ENCODE peak calls at places on chromosome 10, in eight cellular contexts. G is fibroblast of lung, F is BE2C, K is brain microvascular endothelial cell, O is lung, Q is AG09319, J is heart left ventricle, L is neural progenitor cell. V is an unnamed sample.

GRCh38 chr10:119139464-119140067 is 25.9 kb downstream of the SFXN4 start:
- DNase-seq in J (no peak), O (peak), F (peak), K (no peak), Q (no peak), L (peak), G (no peak), V (no peak)

GRCh38 chr10:68560916-68561691 is 967 bp downstream of the TET1 start:
- DNase-seq in Q (no peak), O (no peak), G (peak), F (peak), J (peak), L (peak), K (no peak), V (no peak)

GRCh38 chr10:2619472-2619871 is 447.9 kb upstream of the PFKP start:
- DNase-seq in G (no peak), F (peak), Q (no peak), O (no peak), J (no peak), L (peak), K (no peak), V (no peak)

GRCh38 chr10:30141366-30141886 is 82.0 kb upstream of the JCAD start:
- DNase-seq in F (no peak), L (no peak), J (no peak), Q (no peak), G (no peak), O (no peak), K (no peak), V (no peak)

GRCh38 chr10:104928733-104929132 is 287.6 kb downstream of the SORCS3 start:
- DNase-seq in Q (no peak), O (no peak), F (no peak), J (no peak), L (no peak), K (no peak), G (peak), V (no peak)

GRCh38 chr10:24962998-24963397 is 10.6 kb upstream of the PRTFDC1 start:
- DNase-seq in J (no peak), L (no peak), Q (no peak), F (no peak), O (no peak), K (peak), G (peak), V (no peak)

GRCh38 chr10:88490216-88490980 is 92.7 kb downstream of the RNLS start:
- DNase-seq in G (no peak), Q (no peak), K (no peak), J (no peak), O (no peak), F (no peak), L (no peak), V (no peak)

GRCh38 chr10:24430591-24430990 is 221.7 kb downstream of the KIAA1217 start:
- DNase-seq in K (no peak), O (no peak), Q (no peak), L (no peak), G (no peak), J (no peak), F (no peak), V (no peak)

GRCh38 chr10:62188021-62188616 is 80.5 kb downstream of the RTKN2 start:
- DNase-seq in K (no peak), F (no peak), Q (no peak), J (no peak), G (no peak), O (no peak), L (no peak), V (no peak)

GRCh38 chr10:61068471-61068870 is 124.5 kb upstream of the RHOBTB1 start:
- DNase-seq in G (peak), L (no peak), J (no peak), Q (no peak), F (no peak), O (no peak), K (no peak), V (no peak)

GRCh38 chr10:48257407-48257961 is 17.0 kb downstream of the FRMPD2 start:
- DNase-seq in G (no peak), Q (no peak), L (no peak), K (no peak), O (no peak), J (no peak), F (no peak), V (no peak)

GRCh38 chr10:97600616-97601015 is 11.1 kb downstream of the C10orf62 start:
- DNase-seq in J (no peak), O (no peak), L (no peak), K (no peak), Q (no peak), F (no peak), G (no peak), V (no peak)

GRCh38 chr10:104767745-104768144 is 126.7 kb downstream of the SORCS3 start:
- DNase-seq in F (no peak), L (no peak), J (no peak), G (no peak), K (no peak), Q (no peak), O (no peak), V (no peak)

GRCh38 chr10:102416181-102417094 is 2.1 kb downstream of the PSD start:
- DNase-seq in K (no peak), J (no peak), Q (no peak), F (no peak), L (no peak), G (no peak), O (no peak), V (no peak)

GRCh38 chr10:17257466-17258321 is 29.7 kb downstream of the VIM start:
- DNase-seq in K (peak), L (peak), O (peak), Q (peak), F (peak), G (peak), J (peak), V (peak)

GRCh38 chr10:133292919-133293809 is 15.5 kb downstream of the TUBGCP2 start:
- DNase-seq in Q (no peak), O (no peak), F (no peak), K (peak), L (no peak), G (peak), J (no peak), V (no peak)

DNA sequence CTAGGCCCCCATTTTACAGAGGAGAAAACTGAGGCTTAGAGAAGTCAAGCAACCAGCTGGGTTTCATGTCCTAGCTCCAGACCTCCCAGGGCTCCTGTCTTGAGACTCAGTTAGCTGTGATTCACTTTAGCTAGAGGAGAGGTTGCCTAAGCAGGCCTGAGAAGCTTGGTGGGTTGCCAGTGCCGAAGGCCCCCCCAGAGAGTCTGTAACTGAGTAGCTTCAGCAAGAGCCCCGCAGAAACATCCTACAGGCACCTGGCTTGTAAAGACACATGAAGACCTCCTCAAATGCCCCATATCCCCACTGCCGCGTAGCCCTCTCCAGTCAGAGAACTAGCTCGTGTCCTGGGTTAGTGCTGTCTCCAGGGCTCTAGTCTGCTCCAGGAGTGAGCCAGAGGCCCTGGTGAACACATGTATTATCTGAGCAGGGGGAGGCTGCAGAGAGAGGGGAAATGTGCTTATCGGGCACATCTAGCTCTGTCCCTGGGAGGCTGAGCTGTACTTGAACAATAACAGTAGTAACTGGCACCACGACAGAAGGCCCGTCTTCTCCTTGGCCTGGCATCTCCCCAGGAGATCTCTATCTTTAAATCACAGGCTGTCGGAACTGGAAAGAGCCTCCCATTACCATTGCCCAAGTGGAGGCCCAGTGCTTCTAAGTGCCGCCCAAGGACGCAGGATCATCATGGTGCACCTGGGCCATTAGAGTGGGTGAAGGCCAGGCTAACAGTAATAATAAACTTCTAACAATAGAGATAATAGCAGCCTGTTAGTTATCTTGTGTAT is 28.9 kb downstream of the UNC5B start:
- DNase-seq in Q (no peak), L (no peak), G (peak), J (no peak), O (no peak), K (peak), F (peak), V (no peak)
- TF ChIP-seq CTCF in Q (no peak), L (no peak), G (no peak), J (no peak), O (no peak), K (no peak), F (no peak), V (no peak)

GRCh38 chr10:128863411-128863810 is 603.6 kb upstream of the MGMT start:
- DNase-seq in G (no peak), F (no peak), O (peak), K (no peak), J (no peak), L (no peak), Q (no peak), V (no peak)

GRCh38 chr10:128860574-128860973 is 606.5 kb upstream of the MGMT start:
- DNase-seq in G (no peak), J (no peak), F (no peak), Q (no peak), K (no peak), O (peak), L (no peak), V (no peak)

GRCh38 chr10:128855656-128856428 is 611.2 kb upstream of the MGMT start:
- DNase-seq in J (no peak), L (no peak), O (no peak), K (no peak), G (no peak), Q (no peak), F (no peak), V (no peak)

GRCh38 chr10:128861018-128861565 is 605.9 kb upstream of the MGMT start:
- DNase-seq in G (no peak), L (no peak), K (no peak), Q (no peak), F (no peak), O (peak), J (no peak), V (no peak)

DNA sequence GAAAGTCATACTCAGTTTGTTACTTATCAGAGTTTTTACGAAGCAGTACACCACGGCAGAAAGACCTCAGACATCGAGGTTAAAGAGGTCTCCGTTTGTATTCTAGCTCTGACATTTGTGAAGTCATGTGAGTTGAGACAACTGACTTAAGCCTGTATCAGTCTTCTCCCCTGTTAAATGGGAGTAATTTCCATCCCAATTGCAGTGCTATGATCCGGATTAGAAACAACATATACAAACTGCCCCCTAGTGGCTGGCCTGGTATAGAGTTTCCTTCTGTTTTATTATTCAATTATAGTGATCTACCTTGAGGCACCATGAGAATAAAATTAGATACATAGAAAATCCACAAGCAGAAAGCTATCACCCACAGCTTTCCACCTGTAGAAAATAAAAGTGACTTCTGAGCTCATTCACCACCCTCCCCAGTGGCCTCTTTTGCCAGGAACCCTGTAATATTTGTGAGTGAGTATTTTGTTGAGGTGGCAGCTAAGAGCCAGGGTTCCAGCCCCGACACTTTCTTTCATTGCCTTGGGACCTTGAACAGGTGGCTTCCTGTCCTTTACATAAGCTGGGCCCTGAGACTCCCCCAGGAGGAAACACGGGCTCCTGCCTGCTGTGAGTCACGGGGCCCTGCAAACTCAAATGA is 607.2 kb upstream of the MGMT start:
- DNase-seq in Q (no peak), K (peak), L (peak), G (peak), F (peak), O (peak), J (peak), V (no peak)
- TF ChIP-seq CTCF in Q (peak), K (no peak), L (peak), G (no peak), F (peak), O (peak), J (peak), V (no peak)

DNA sequence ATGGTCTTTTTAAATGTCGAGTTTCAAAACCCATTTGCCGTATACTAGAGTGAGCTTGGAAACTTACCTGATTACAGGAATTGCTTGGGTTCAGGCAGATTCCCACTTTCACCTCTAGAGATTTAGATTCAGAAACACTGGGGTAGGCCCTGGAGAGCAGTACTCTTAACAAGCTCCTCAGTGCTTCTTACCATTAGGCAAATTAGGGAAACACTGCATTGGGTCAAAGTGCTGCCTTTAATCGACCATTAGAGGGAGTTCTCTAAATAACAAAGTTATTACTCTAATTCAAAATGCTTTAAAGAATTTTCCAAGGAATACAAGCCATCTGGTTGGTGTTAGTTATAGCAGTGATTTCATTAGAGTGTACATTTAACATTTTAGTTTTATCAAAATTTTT is 324.6 kb downstream of the GFRA1 start:
- DNase-seq in O (no peak), G (peak), L (peak), J (no peak), Q (peak), F (no peak), K (no peak), V (no peak)
- TF ChIP-seq CTCF in O (no peak), G (peak), L (peak), J (peak), Q (peak), F (peak), K (peak), V (peak)

DNA sequence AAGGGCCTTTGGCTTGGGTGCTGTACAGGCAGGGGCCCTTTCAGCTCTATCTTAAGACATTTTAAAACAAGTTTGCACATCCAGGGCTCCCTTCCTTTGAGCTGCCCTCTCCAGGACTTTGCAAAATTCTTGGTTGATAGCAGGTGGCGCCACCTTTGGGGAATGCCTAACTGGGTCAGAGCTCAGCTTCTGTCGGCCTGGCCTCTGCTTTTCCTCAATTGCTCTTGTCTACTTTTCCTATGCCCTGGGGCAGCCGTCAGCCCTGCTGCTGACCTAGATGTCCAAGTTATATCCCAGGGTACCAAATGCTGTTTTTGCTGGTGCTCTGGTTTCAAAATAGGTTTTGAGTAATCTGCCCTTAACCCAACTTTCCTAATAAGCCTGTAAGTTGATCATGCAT is 65.8 kb downstream of the APBB1IP start:
- DNase-seq in O (no peak), F (no peak), G (no peak), L (peak), J (no peak), K (no peak), Q (no peak), V (no peak)
- TF ChIP-seq CTCF in O (no peak), F (no peak), G (no peak), L (peak), J (no peak), K (peak), Q (peak), V (no peak)

DNA sequence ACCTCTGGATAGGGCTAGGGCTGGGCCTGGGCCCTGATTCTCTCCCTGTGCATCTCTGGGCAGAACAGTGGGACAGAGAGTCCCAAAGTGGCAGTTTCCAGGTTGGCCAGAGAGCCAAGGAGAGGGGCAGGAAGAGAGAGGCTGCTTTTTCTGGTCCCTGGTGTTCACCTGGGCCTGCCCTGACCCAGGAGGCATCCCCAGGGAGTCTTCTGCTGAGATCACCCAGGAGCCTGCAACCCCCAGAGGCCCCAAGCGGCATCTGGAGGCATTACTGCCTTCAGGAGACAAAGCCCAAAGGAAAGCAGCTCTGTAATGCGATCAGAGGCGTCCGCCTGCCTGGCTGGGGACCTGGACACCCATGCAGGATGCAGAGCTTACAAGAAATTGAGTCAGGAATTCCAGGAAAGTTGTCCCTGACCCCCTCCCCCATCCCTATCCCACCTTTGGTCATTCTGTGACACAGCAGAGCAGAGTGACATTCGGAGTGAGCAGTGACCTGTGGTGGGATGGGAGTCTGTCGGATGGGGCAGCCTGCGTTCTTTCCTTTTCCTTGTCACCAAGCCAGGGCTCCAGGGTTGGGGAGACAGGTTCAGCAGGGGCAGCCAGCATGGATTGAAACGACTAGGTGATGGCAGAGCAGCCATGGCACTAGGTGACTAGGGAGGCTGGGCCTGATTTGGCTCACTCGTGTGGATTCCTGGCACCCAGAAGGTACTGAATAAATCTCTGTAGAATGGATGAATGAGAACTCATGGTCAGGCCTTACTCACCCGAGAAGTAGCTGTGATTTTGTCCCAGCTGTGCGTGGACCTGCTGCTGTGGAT is 10.4 kb downstream of the UNC5B start:
- DNase-seq in F (peak), J (peak), Q (no peak), K (no peak), O (no peak), G (peak), L (peak), V (no peak)
- TF ChIP-seq CTCF in F (peak), J (no peak), Q (no peak), K (peak), O (no peak), G (no peak), L (peak), V (no peak)

GRCh38 chr10:52409928-52410327 is 95.8 kb downstream of the DKK1 start:
- DNase-seq in L (no peak), J (no peak), Q (no peak), K (no peak), G (no peak), O (no peak), F (no peak), V (no peak)
- TF ChIP-seq CTCF in L (no peak), J (no peak), Q (no peak), K (no peak), G (no peak), O (no peak), F (no peak), V (no peak)

GRCh38 chr10:34979938-34980337 is 110.2 kb downstream of the CUL2 start:
- DNase-seq in K (no peak), Q (no peak), O (no peak), F (no peak), L (no peak), J (no peak), G (no peak), V (no peak)

GRCh38 chr10:34988397-34989067 is 101.6 kb downstream of the CUL2 start:
- DNase-seq in J (no peak), Q (no peak), K (no peak), L (no peak), F (no peak), O (no peak), G (no peak), V (no peak)

GRCh38 chr10:34985146-34985545 is 105.0 kb downstream of the CUL2 start:
- DNase-seq in Q (no peak), K (no peak), G (no peak), O (no peak), L (no peak), F (no peak), J (no peak), V (no peak)

GRCh38 chr10:34981834-34982233 is 108.3 kb downstream of the CUL2 start:
- DNase-seq in Q (no peak), K (no peak), L (no peak), O (no peak), F (no peak), G (no peak), J (no peak), V (no peak)

GRCh38 chr10:34985823-34986222 is 104.3 kb downstream of the CUL2 start:
- DNase-seq in O (no peak), F (peak), J (no peak), Q (no peak), G (no peak), L (peak), K (no peak), V (no peak)
- TF ChIP-seq CTCF in O (no peak), F (peak), J (no peak), Q (no peak), G (peak), L (peak), K (peak), V (peak)

GRCh38 chr10:108899686-108900085 is 1023.6 kb downstream of the XPNPEP1 start:
- DNase-seq in L (peak), F (peak), K (no peak), Q (no peak), G (peak), J (no peak), O (no peak), V (no peak)
- TF ChIP-seq CTCF in L (no peak), F (peak), K (no peak), Q (no peak), G (no peak), J (no peak), O (no peak), V (no peak)

V was measured in AG04449.